ENCODE peak calls at places on chromosomes 4 and X, in eight cellular contexts. A is HFFc6, K is natural killer cell, Q is IMR-90, D is choroid plexus epithelial cell, J is fibroblast of pulmonary artery, R is neural crest cell, C is hepatocyte. B is an unnamed sample.

GRCh38 chr4:183254162-183254561 is 65.9 kb downstream of the CLDN22 start:
- DNase-seq in Q (no peak), D (no peak), A (no peak), R (no peak), C (no peak), K (no peak), J (no peak), B (no peak)

GRCh38 chr4:54877006-54877405 is 219.2 kb downstream of the KIT start:
- DNase-seq in R (no peak), K (no peak), A (peak; percentile 2), J (no peak), D (peak; percentile 53), C (no peak), Q (peak; percentile 83), B (no peak)

GRCh38 chrX:150983526-150984163 is 510 bp downstream of the HMGB3 start:
- DNase-seq in R (no peak), Q (no peak), K (no peak), C (peak; percentile 25), J (no peak), A (no peak), D (no peak), B (no peak)

GRCh38 chr4:69999420-69999819 is 3.7 kb downstream of the STATH start:
- DNase-seq in D (peak; percentile 19), C (no peak), K (no peak), R (no peak), A (no peak), J (peak; percentile 19), Q (no peak), B (no peak)

GRCh38 chr4:27094785-27095184 is 234.1 kb downstream of the STIM2 start:
- DNase-seq in D (peak; percentile 19), R (no peak), J (no peak), C (no peak), Q (no peak), A (no peak), K (no peak), B (no peak)

GRCh38 chrX:100662791-100663190 is 18.8 kb downstream of the SRPX2 start:
- DNase-seq in Q (peak; percentile 46), C (no peak), J (peak; percentile 88), R (no peak), D (peak; percentile 79), K (no peak), A (no peak), B (no peak)

GRCh38 chr4:71303850-71304249 is 35.0 kb upstream of the SLC4A4 start:
- DNase-seq in D (no peak), A (peak; percentile 47), K (no peak), Q (peak; percentile 57), J (no peak), C (no peak), R (no peak), B (no peak)

GRCh38 chr4:104989363-104989762 is 157.3 kb upstream of the TET2 start:
- DNase-seq in D (peak; percentile 4), R (no peak), C (no peak), K (no peak), A (no peak), Q (peak; percentile 41), J (peak; percentile 45), B (no peak)

GRCh38 chrX:151359931-151360871 is 36.8 kb upstream of the VMA21 start:
- DNase-seq in R (peak; percentile 43), D (peak; percentile 10), A (no peak), K (peak; percentile 22), Q (no peak), C (peak; percentile 40), J (peak; percentile 7), B (peak; percentile 36)

GRCh38 chr4:1365271-1366178 is 18.5 kb downstream of the UVSSA start:
- DNase-seq in A (no peak), J (no peak), R (no peak), K (no peak), C (no peak), D (no peak), Q (no peak), B (no peak)
- TF ChIP-seq CTCF in A (peak; percentile 41), J (no peak), R (no peak), K (no peak), C (no peak), D (no peak), Q (no peak), B (peak; percentile 10)

GRCh38 chr4:10090467-10091250 is 25.9 kb downstream of the WDR1 start:
- DNase-seq in J (no peak), C (no peak), K (no peak), R (no peak), A (no peak), Q (no peak), D (no peak), B (no peak)

GRCh38 chr4:10091531-10092181 is 24.9 kb downstream of the WDR1 start:
- DNase-seq in Q (no peak), C (no peak), A (no peak), R (no peak), J (no peak), K (no peak), D (peak; percentile 88), B (no peak)

GRCh38 chr4:10088135-10089010 is 28.2 kb downstream of the WDR1 start:
- DNase-seq in R (no peak), J (no peak), Q (no peak), D (peak; percentile 43), A (no peak), K (no peak), C (no peak), B (no peak)

GRCh38 chr4:10087152-10087791 is 29.3 kb downstream of the WDR1 start:
- DNase-seq in K (no peak), Q (no peak), C (no peak), R (no peak), J (no peak), D (no peak), A (no peak), B (no peak)

DNA sequence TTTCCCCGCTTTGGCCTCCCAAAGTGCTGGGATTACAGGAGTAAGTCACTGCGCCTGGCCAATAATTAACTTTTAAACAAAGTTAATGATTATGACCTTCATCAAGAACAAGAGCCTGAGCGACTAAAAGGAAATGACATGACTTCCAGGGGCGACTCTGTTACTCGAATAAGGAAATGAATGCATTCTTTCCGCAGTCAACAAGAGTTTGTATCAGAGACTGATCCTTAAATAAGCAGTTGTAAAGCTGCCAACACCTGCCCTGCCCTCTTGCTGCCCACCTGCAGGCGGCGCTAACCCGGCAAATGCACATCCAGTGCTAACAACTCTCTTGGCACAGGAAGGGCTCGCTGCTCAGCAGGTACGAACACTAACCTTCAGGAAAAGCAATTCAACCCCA is 27.3 kb downstream of the WDR1 start:
- DNase-seq in J (no peak), D (no peak), A (no peak), Q (no peak), R (no peak), C (peak; percentile 80), K (no peak), B (no peak)
- TF ChIP-seq CTCF in J (peak; percentile 38), D (peak; percentile 50), A (peak; percentile 70), Q (peak; percentile 14), R (peak; percentile 51), C (peak; percentile 57), K (no peak), B (peak; percentile 59)

GRCh38 chr4:60944070-60944469 is 256.1 kb upstream of the ADGRL3 start:
- DNase-seq in J (no peak), R (no peak), D (no peak), A (no peak), K (no peak), Q (no peak), C (no peak), B (no peak)
- TF ChIP-seq CTCF in J (no peak), R (no peak), D (no peak), A (no peak), K (no peak), Q (no peak), C (no peak), B (no peak)

GRCh38 chr4:14929669-14930068 is 72.6 kb upstream of the CPEB2 start:
- DNase-seq in J (no peak), D (no peak), Q (no peak), A (no peak), C (no peak), R (no peak), K (no peak), B (no peak)
- TF ChIP-seq CTCF in J (no peak), D (no peak), Q (no peak), A (no peak), C (no peak), R (no peak), K (no peak), B (no peak)

GRCh38 chr4:75048208-75048879 is 115.4 kb downstream of the PARM1 start:
- DNase-seq in J (no peak), A (no peak), C (no peak), Q (no peak), K (no peak), R (no peak), D (no peak), B (no peak)
- TF ChIP-seq CTCF in J (no peak), A (peak; percentile 28), C (peak; percentile 27), Q (peak; percentile 20), K (no peak), R (peak; percentile 38), D (no peak), B (peak; percentile 22)

GRCh38 chrX:2596856-2597255 is 94.2 kb upstream of the CD99 start:
- DNase-seq in K (no peak), A (no peak), J (no peak), C (no peak), D (no peak), R (no peak), Q (no peak), B (no peak)

GRCh38 chrX:2596050-2596449 is 95.0 kb upstream of the CD99 start:
- DNase-seq in Q (no peak), D (no peak), R (no peak), C (no peak), J (no peak), K (no peak), A (no peak), B (no peak)

GRCh38 chrX:2595258-2595657 is 94.5 kb upstream of the DHRSX start:
- DNase-seq in K (no peak), R (no peak), A (peak; percentile 74), D (no peak), C (no peak), Q (peak; percentile 11), J (peak; percentile 28), B (no peak)

GRCh38 chrX:2600564-2600963 is 90.5 kb upstream of the CD99 start:
- DNase-seq in C (no peak), J (no peak), D (no peak), K (no peak), A (no peak), R (no peak), Q (no peak), B (no peak)
- TF ChIP-seq CTCF in C (no peak), J (no peak), D (no peak), K (no peak), A (no peak), R (no peak), Q (no peak), B (no peak)

B was measured in progenitor cell of endocrine pancreas.